ENCODE peak calls at places on chromosomes 7 and 10, in seven cellular contexts. I, S, X, Y, E, V and K are unnamed samples.

GRCh38 chr7:40001649-40002048 is 51.6 kb downstream of the CDK13 start:
- DNase-seq in E (no peak), I (no peak), V (no peak), Y (no peak), S (no peak), X (no peak), K (no peak)

GRCh38 chr7:116384936-116385635 is 114.5 kb upstream of the CAV2 start:
- DNase-seq in E (no peak), S (no peak), Y (no peak), V (no peak), X (no peak), I (no peak), K (peak; percentile 5)

GRCh38 chr7:22647451-22648257 is 79.3 kb upstream of the IL6 start:
- DNase-seq in E (peak; percentile 70), V (no peak), X (no peak), I (no peak), S (no peak), Y (no peak), K (peak; percentile 98)

GRCh38 chr7:49937608-49938007 is 155.4 kb downstream of the ZPBP start:
- DNase-seq in S (no peak), V (no peak), I (no peak), Y (no peak), E (no peak), X (no peak), K (no peak)

GRCh38 chr10:89494615-89495014 is 40.8 kb downstream of the SLC16A12 start:
- DNase-seq in S (no peak), Y (no peak), E (no peak), X (no peak), I (no peak), V (no peak), K (no peak)

GRCh38 chr7:80883188-80884025 is 35.4 kb downstream of the SEMA3C start:
- DNase-seq in Y (no peak), V (no peak), S (peak; percentile 8), E (no peak), I (peak; percentile 68), X (no peak), K (peak; percentile 98)

GRCh38 chr7:43905954-43906326 is 456 bp downstream of the URGCP start:
- DNase-seq in E (peak; percentile 45), Y (peak; percentile 89), S (peak; percentile 14), X (peak; percentile 59), I (peak; percentile 48), V (no peak), K (peak; percentile 34)

GRCh38 chr7:86629-87028 is 105.7 kb upstream of the FAM20C start:
- DNase-seq in S (no peak), V (no peak), Y (no peak), I (no peak), X (no peak), E (no peak), K (no peak)

GRCh38 chr10:118754132-118754555 is 626 bp downstream of the CACUL1 start:
- DNase-seq in Y (peak; percentile 60), I (peak; percentile 35), S (peak; percentile 35), X (peak; percentile 69), E (peak; percentile 52), V (no peak), K (no peak)

GRCh38 chr10:123157210-123157609 is 3.0 kb downstream of the BUB3 start:
- DNase-seq in E (peak; percentile 13), V (no peak), I (no peak), Y (no peak), X (no peak), S (peak; percentile 67), K (peak; percentile 82)

GRCh38 chr7:18906901-18907300 is 210.5 kb downstream of the TWIST1 start:
- DNase-seq in I (no peak), X (no peak), V (no peak), S (no peak), Y (no peak), E (no peak), K (no peak)

GRCh38 chr10:14683246-14683645 is 91.5 kb downstream of the FAM107B start:
- DNase-seq in E (no peak), S (no peak), V (no peak), I (no peak), Y (no peak), X (no peak), K (peak; percentile 32)

GRCh38 chr10:65566906-65567305 is 1358.9 kb upstream of the LRRTM3 start:
- DNase-seq in S (no peak), Y (no peak), V (no peak), I (no peak), E (no peak), X (no peak), K (no peak)

GRCh38 chr10:48895198-48895720 is 44.4 kb downstream of the LRRC18 start:
- DNase-seq in V (no peak), Y (no peak), E (no peak), X (no peak), I (no peak), S (no peak), K (no peak)
- TF ChIP-seq RFX5 in V (no peak), Y (no peak), E (no peak), X (no peak), I (no peak), S (no peak), K (no peak)

GRCh38 chr7:11210374-11210773 is 236.7 kb downstream of the PHF14 start:
- DNase-seq in Y (no peak), E (no peak), V (no peak), I (no peak), S (no peak), X (no peak), K (no peak)

GRCh38 chr7:11213246-11213645 is 239.6 kb downstream of the PHF14 start:
- DNase-seq in Y (no peak), I (no peak), E (no peak), X (no peak), V (no peak), S (no peak), K (no peak)

GRCh38 chr7:11216276-11216675 is 242.6 kb downstream of the PHF14 start:
- DNase-seq in I (no peak), E (no peak), S (no peak), Y (no peak), V (no peak), X (no peak), K (no peak)

GRCh38 chr7:11212080-11212711 is 238.5 kb downstream of the PHF14 start:
- DNase-seq in E (peak; percentile 76), Y (peak; percentile 56), V (peak; percentile 12), X (no peak), I (peak; percentile 25), S (peak; percentile 55), K (peak; percentile 66)

DNA sequence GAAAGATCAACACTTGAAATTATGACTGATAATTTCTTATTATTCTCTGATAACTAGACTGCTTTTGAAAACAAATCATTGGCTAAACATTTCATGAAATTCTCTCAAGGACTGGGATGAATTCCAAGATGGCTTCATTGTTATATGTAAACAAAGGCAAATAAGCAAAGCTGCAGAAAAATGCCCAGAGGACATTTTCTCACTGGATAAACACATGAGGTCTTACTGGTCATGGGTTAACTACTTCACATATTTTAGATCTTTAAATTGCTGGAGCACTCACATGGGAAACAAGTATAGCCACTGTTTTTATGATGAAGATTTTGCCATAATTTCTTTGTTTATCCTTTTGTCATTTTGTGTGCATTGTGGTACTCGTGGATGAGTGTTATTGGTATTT is 239.1 kb downstream of the PHF14 start:
- DNase-seq in I (no peak), E (no peak), Y (no peak), V (no peak), S (no peak), X (no peak), K (peak; percentile 37)
- TF ChIP-seq RFX5 in I (no peak), E (no peak), Y (no peak), V (no peak), S (no peak), X (no peak), K (no peak)

GRCh38 chr10:80081026-80081425 is 2.6 kb downstream of the TMEM254 start:
- DNase-seq in Y (no peak), I (no peak), X (no peak), V (no peak), S (no peak), E (no peak), K (no peak)
- TF ChIP-seq RFX5 in Y (no peak), I (no peak), X (no peak), V (no peak), S (no peak), E (no peak), K (no peak)

GRCh38 chr10:64468219-64468618 is 947.0 kb downstream of the REEP3 start:
- DNase-seq in X (no peak), E (no peak), V (no peak), Y (no peak), S (no peak), I (no peak), K (no peak)
- TF ChIP-seq RFX5 in X (no peak), E (no peak), V (no peak), Y (no peak), S (no peak), I (no peak), K (no peak)

DNA sequence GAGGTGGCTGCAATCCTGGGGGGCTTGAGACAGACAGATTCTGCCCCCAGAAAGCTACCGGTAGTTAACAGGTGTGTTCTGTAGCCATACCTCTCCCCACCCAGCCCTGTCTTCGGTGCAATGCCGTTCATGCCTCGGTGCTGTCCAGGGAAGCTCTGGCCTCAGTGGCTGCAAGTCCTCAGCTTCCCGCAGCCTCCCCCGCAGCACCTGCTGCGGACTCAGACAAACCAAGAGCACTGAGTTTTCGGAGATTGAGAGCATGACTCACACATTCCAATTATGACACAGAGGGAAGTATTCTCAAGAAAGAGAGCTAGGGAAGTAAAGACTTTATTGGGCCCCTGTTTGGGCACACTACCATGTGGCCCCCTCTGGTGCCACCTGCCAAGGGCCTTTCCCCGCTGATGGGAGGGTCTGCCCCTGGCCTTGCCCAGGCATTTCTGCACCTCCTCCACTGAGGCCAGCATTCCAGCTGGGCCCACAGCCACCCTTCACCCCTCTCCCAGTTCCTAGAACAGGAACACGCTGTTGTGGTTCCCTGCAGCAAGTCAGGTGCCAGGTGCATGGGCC is 30.2 kb upstream of the EZH2 start:
- DNase-seq in S (no peak), I (peak; percentile 41), V (no peak), Y (no peak), X (no peak), E (peak; percentile 78), K (peak; percentile 85)
- TF ChIP-seq RFX5 in S (no peak), I (no peak), V (no peak), Y (no peak), X (no peak), E (no peak), K (no peak)

DNA sequence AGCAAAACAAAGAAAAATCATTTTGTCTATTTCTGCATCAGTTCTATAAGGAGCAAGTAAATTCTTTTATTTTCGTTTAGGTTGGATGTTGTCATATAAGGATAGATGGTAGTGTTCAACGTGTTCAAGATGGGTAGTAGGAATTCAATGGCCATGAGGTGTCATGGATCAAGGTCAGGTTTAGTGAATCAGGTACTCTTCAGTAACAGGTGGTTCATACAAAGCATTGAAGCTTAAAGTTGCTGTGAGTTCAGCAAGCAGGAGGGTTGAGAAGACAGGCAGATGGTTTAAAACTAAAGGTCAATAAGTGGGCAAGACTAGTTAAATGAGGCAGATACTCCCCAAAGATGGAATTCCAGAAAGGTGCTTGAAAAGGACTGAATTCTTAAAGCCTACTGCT is 5.6 kb downstream of the LUC7L2 start:
- DNase-seq in I (no peak), S (no peak), Y (no peak), X (no peak), V (no peak), E (no peak), K (no peak)
- TF ChIP-seq RFX5 in I (no peak), S (no peak), Y (no peak), X (no peak), V (no peak), E (no peak), K (no peak)